ENCODE peak calls at places on chromosomes 6 and 20, in eight cellular contexts. One of them, this sample, is unnamed.

GRCh38 chr20:52054123-52054522 is 137.5 kb downstream of the ZFP64 start:
- DNase-seq in lower leg skin: no peak
- DNase-seq in GM10248: no peak
- DNase-seq in WTC11: no peak
- DNase-seq in RWPE1: no peak
- DNase-seq in thyroid gland: no peak
- DNase-seq in lung: no peak
- DNase-seq in neural progenitor cell: no peak
- DNase-seq in this sample: peak; percentile 50

GRCh38 chr6:148999921-149000589 is 253.2 kb downstream of the UST start:
- DNase-seq in lower leg skin: no peak
- DNase-seq in GM10248: no peak
- DNase-seq in WTC11: no peak
- DNase-seq in RWPE1: peak; percentile 42
- DNase-seq in thyroid gland: peak; percentile 92
- DNase-seq in lung: peak; percentile 62
- DNase-seq in neural progenitor cell: no peak
- DNase-seq in this sample: peak; percentile 4

GRCh38 chr6:50924758-50925157 is 106.1 kb downstream of the TFAP2B start:
- DNase-seq in lower leg skin: no peak
- DNase-seq in GM10248: no peak
- DNase-seq in WTC11: no peak
- DNase-seq in RWPE1: no peak
- DNase-seq in thyroid gland: no peak
- DNase-seq in lung: no peak
- DNase-seq in neural progenitor cell: no peak
- DNase-seq in this sample: no peak

GRCh38 chr6:16718301-16718700 is 43.0 kb downstream of the ATXN1 start:
- DNase-seq in lower leg skin: no peak
- DNase-seq in GM10248: no peak
- DNase-seq in WTC11: no peak
- DNase-seq in RWPE1: no peak
- DNase-seq in thyroid gland: no peak
- DNase-seq in lung: no peak
- DNase-seq in neural progenitor cell: no peak
- DNase-seq in this sample: no peak

GRCh38 chr20:4891364-4891763 is 109.9 kb downstream of the SLC23A2 start:
- DNase-seq in lower leg skin: no peak
- DNase-seq in GM10248: no peak
- DNase-seq in WTC11: no peak
- DNase-seq in RWPE1: no peak
- DNase-seq in thyroid gland: no peak
- DNase-seq in lung: no peak
- DNase-seq in neural progenitor cell: no peak
- DNase-seq in this sample: no peak

GRCh38 chr6:151723152-151723551 is 84.3 kb upstream of the ESR1 start:
- DNase-seq in lower leg skin: no peak
- DNase-seq in GM10248: peak; percentile 43
- DNase-seq in WTC11: no peak
- DNase-seq in RWPE1: no peak
- DNase-seq in thyroid gland: no peak
- DNase-seq in lung: no peak
- DNase-seq in neural progenitor cell: no peak
- DNase-seq in this sample: peak; percentile 75

GRCh38 chr6:105798057-105798456 is 288.1 kb upstream of the PRDM1 start:
- DNase-seq in lower leg skin: peak; percentile 68
- DNase-seq in GM10248: no peak
- DNase-seq in WTC11: no peak
- DNase-seq in RWPE1: no peak
- DNase-seq in thyroid gland: peak; percentile 47
- DNase-seq in lung: no peak
- DNase-seq in neural progenitor cell: no peak
- DNase-seq in this sample: no peak

GRCh38 chr6:56046576-56046975 is 171.2 kb upstream of the BMP5 start:
- DNase-seq in lower leg skin: peak; percentile 15
- DNase-seq in GM10248: no peak
- DNase-seq in WTC11: no peak
- DNase-seq in RWPE1: no peak
- DNase-seq in thyroid gland: peak; percentile 2
- DNase-seq in lung: peak; percentile 35
- DNase-seq in neural progenitor cell: no peak
- DNase-seq in this sample: no peak

GRCh38 chr20:23243791-23244190 is 106.8 kb upstream of the NXT1 start:
- DNase-seq in lower leg skin: peak; percentile 6
- DNase-seq in GM10248: no peak
- DNase-seq in WTC11: no peak
- DNase-seq in RWPE1: no peak
- DNase-seq in thyroid gland: no peak
- DNase-seq in lung: peak; percentile 26
- DNase-seq in neural progenitor cell: no peak
- DNase-seq in this sample: no peak

GRCh38 chr6:5512422-5512821 is 251.1 kb downstream of the FARS2 start:
- DNase-seq in lower leg skin: no peak
- DNase-seq in GM10248: no peak
- DNase-seq in WTC11: no peak
- DNase-seq in RWPE1: no peak
- DNase-seq in thyroid gland: no peak
- DNase-seq in lung: no peak
- DNase-seq in neural progenitor cell: no peak
- DNase-seq in this sample: no peak

GRCh38 chr20:8400461-8400860 is 268.4 kb downstream of the PLCB1 start:
- DNase-seq in lower leg skin: no peak
- DNase-seq in GM10248: no peak
- DNase-seq in WTC11: no peak
- DNase-seq in RWPE1: no peak
- DNase-seq in thyroid gland: no peak
- DNase-seq in lung: no peak
- DNase-seq in neural progenitor cell: no peak
- DNase-seq in this sample: no peak

GRCh38 chr6:21229061-21229460 is 364.5 kb upstream of the SOX4 start:
- DNase-seq in lower leg skin: no peak
- DNase-seq in GM10248: no peak
- DNase-seq in WTC11: no peak
- DNase-seq in RWPE1: no peak
- DNase-seq in thyroid gland: no peak
- DNase-seq in lung: no peak
- DNase-seq in neural progenitor cell: peak; percentile 26
- DNase-seq in this sample: no peak

GRCh38 chr20:16025084-16025483 is 548.2 kb downstream of the KIF16B start:
- DNase-seq in lower leg skin: no peak
- DNase-seq in GM10248: no peak
- DNase-seq in WTC11: no peak
- DNase-seq in RWPE1: no peak
- DNase-seq in thyroid gland: no peak
- DNase-seq in lung: no peak
- DNase-seq in neural progenitor cell: peak; percentile 22
- DNase-seq in this sample: no peak

GRCh38 chr6:56699066-56699654 is 56.5 kb upstream of the DST start:
- DNase-seq in lower leg skin: no peak
- DNase-seq in GM10248: peak; percentile 36
- DNase-seq in WTC11: no peak
- DNase-seq in RWPE1: peak; percentile 27
- DNase-seq in thyroid gland: no peak
- DNase-seq in lung: no peak
- DNase-seq in neural progenitor cell: no peak
- DNase-seq in this sample: no peak

GRCh38 chr6:144898052-144898689 is 613.0 kb downstream of the UTRN start:
- DNase-seq in lower leg skin: no peak
- DNase-seq in GM10248: no peak
- DNase-seq in WTC11: no peak
- DNase-seq in RWPE1: peak; percentile 54
- DNase-seq in thyroid gland: no peak
- DNase-seq in lung: no peak
- DNase-seq in neural progenitor cell: no peak
- DNase-seq in this sample: peak; percentile 14

DNA sequence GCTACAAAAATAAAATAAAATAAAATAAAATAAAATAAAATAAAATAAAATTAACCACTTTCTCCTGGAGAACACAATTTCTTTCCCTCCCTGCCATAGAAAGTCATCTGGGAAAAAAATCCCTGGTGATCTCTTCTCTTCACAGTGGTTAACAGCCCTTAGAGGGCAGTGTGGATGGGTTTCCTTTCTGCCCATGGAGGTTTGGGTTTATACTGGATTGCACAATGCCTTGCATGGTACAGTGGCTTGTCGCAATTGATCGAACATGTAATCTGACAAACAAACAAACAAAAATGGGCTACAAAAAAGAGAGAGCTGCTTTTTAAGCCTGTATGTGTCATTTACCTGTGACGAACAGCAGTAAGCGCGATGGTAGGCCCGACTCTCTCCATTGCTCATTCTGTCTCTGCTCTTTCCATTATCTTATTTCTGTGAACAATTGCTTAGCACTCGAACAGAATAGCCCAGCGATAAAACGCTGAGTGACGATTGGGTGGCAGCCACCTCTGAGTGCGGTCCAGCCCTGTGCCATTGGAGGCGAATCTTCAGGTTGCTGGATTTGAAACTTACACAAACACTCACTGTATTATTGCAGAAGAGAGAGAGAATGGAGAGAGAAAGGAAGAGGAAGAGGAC is 166.1 kb downstream of the CD83 start:
- DNase-seq in lower leg skin: no peak
- DNase-seq in GM10248: no peak
- DNase-seq in WTC11: no peak
- DNase-seq in RWPE1: no peak
- DNase-seq in thyroid gland: no peak
- DNase-seq in lung: no peak
- DNase-seq in neural progenitor cell: peak; percentile 28
- DNase-seq in this sample: no peak
- TF ChIP-seq CTCF in lower leg skin: no peak
- TF ChIP-seq CTCF in GM10248: no peak
- TF ChIP-seq CTCF in WTC11: no peak
- TF ChIP-seq CTCF in RWPE1: no peak
- TF ChIP-seq CTCF in thyroid gland: peak; percentile 23
- TF ChIP-seq CTCF in lung: no peak
- TF ChIP-seq CTCF in neural progenitor cell: peak; percentile 33
- TF ChIP-seq CTCF in this sample: no peak

DNA sequence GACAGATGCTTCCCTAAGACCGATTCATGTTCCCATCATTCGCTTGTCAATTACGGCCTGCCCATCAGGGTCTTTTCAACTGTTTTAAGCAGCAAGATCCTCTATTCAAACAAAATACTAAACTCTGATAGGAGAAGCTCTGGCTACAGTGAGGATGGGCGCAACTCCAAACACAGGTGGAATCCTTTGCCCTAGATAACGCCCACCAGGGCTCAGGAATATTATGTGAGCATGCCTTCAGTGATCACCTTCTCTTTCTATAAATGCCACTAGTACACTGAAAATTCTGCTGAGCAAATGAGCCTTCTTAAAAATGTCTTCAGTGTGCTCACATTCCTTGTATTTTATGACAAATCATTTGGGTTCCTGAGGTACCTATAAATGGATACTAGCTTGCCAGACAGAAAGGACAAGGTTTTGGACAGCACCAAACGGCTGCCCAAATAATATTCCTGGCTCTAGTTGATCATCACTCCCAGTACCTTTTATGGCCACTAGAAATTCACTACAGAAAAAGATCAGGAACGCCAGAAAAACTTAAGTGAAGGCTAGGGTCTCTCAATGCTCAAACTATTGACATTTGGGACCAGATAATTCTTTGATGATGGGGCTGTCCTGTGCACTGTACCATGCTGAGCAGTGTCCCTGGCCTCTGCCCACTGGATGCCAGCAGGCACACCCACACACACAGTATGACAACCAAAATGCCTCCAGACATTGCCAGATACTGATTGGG is 13.1 kb downstream of the ZNF217 start:
- DNase-seq in lower leg skin: no peak
- DNase-seq in GM10248: no peak
- DNase-seq in WTC11: no peak
- DNase-seq in RWPE1: no peak
- DNase-seq in thyroid gland: no peak
- DNase-seq in lung: peak; percentile 27
- DNase-seq in neural progenitor cell: no peak
- DNase-seq in this sample: no peak
- TF ChIP-seq CTCF in lower leg skin: no peak
- TF ChIP-seq CTCF in GM10248: no peak
- TF ChIP-seq CTCF in WTC11: no peak
- TF ChIP-seq CTCF in RWPE1: no peak
- TF ChIP-seq CTCF in thyroid gland: no peak
- TF ChIP-seq CTCF in lung: no peak
- TF ChIP-seq CTCF in neural progenitor cell: no peak
- TF ChIP-seq CTCF in this sample: no peak

GRCh38 chr6:13229205-13230085 is 98.9 kb downstream of the TBC1D7 start:
- DNase-seq in lower leg skin: no peak
- DNase-seq in GM10248: peak; percentile 72
- DNase-seq in WTC11: peak; percentile 22
- DNase-seq in RWPE1: peak; percentile 35
- DNase-seq in thyroid gland: peak; percentile 42
- DNase-seq in lung: no peak
- DNase-seq in neural progenitor cell: peak; percentile 22
- DNase-seq in this sample: peak; percentile 83
- TF ChIP-seq CTCF in lower leg skin: no peak
- TF ChIP-seq CTCF in GM10248: peak; percentile 60
- TF ChIP-seq CTCF in WTC11: no peak
- TF ChIP-seq CTCF in RWPE1: peak; percentile 24
- TF ChIP-seq CTCF in thyroid gland: peak; percentile 17
- TF ChIP-seq CTCF in lung: no peak
- TF ChIP-seq CTCF in neural progenitor cell: peak; percentile 29
- TF ChIP-seq CTCF in this sample: no peak

GRCh38 chr20:48421547-48421946 is 406.3 kb downstream of the PREX1 start:
- DNase-seq in lower leg skin: no peak
- DNase-seq in GM10248: no peak
- DNase-seq in WTC11: no peak
- DNase-seq in RWPE1: peak; percentile 27
- DNase-seq in thyroid gland: no peak
- DNase-seq in lung: no peak
- DNase-seq in neural progenitor cell: no peak
- DNase-seq in this sample: no peak
- TF ChIP-seq CTCF in lower leg skin: no peak
- TF ChIP-seq CTCF in GM10248: no peak
- TF ChIP-seq CTCF in WTC11: no peak
- TF ChIP-seq CTCF in RWPE1: no peak
- TF ChIP-seq CTCF in thyroid gland: no peak
- TF ChIP-seq CTCF in lung: no peak
- TF ChIP-seq CTCF in neural progenitor cell: no peak
- TF ChIP-seq CTCF in this sample: no peak

GRCh38 chr6:37389857-37390256 is 36.1 kb downstream of the RNF8 start:
- DNase-seq in lower leg skin: no peak
- DNase-seq in GM10248: no peak
- DNase-seq in WTC11: no peak
- DNase-seq in RWPE1: no peak
- DNase-seq in thyroid gland: no peak
- DNase-seq in lung: no peak
- DNase-seq in neural progenitor cell: no peak
- DNase-seq in this sample: no peak
- TF ChIP-seq CTCF in lower leg skin: no peak
- TF ChIP-seq CTCF in GM10248: no peak
- TF ChIP-seq CTCF in WTC11: no peak
- TF ChIP-seq CTCF in RWPE1: no peak
- TF ChIP-seq CTCF in thyroid gland: no peak
- TF ChIP-seq CTCF in lung: no peak
- TF ChIP-seq CTCF in neural progenitor cell: no peak
- TF ChIP-seq CTCF in this sample: no peak

DNA sequence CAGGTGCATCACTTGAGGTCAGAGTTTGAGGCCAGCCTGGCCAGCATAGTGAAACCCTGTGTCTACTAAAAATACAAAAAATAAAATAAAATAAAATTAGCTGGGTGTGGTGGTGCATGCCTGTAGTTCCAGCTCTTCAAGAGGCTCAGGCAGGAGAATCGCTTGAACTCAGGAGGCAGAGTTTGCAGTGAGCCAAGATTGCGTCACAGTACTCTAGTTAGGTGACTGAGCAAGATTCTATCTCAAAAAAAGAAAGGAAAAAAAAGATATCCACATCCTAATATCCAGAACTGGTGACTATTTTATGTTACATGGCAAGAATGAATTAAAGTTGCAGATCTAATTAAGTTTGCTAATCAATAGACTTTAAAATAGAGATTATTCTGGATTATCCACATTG is 32.5 kb downstream of the SCGN start:
- DNase-seq in lower leg skin: no peak
- DNase-seq in GM10248: no peak
- DNase-seq in WTC11: no peak
- DNase-seq in RWPE1: no peak
- DNase-seq in thyroid gland: no peak
- DNase-seq in lung: no peak
- DNase-seq in neural progenitor cell: no peak
- DNase-seq in this sample: no peak
- TF ChIP-seq CTCF in lower leg skin: no peak
- TF ChIP-seq CTCF in GM10248: no peak
- TF ChIP-seq CTCF in WTC11: no peak
- TF ChIP-seq CTCF in RWPE1: no peak
- TF ChIP-seq CTCF in thyroid gland: no peak
- TF ChIP-seq CTCF in lung: no peak
- TF ChIP-seq CTCF in neural progenitor cell: no peak
- TF ChIP-seq CTCF in this sample: no peak

This sample was measured in activated CD8-positive, alpha-beta T cell treated with anti-CD3 and anti-CD28 coated beads for 36 hours.